ENCODE peak calls at places on chromosomes 16 and 17, in five cellular contexts. D is NCI-H1092, P is lower leg skin, R is HCEC 1CT, I is SK-N-DZ. N is an unnamed sample.

GRCh38 chr17:37089998-37090397 is 141.2 kb downstream of the AATF start:
- DNase-seq in D (no peak), P (no peak), R (no peak), I (no peak), N (no peak)

GRCh38 chr17:49523706-49524472 is 28.8 kb downstream of the NGFR start:
- DNase-seq in D (no peak), P (peak; percentile 89), R (no peak), I (no peak), N (no peak)

GRCh38 chr17:8662973-8663372 is 32.4 kb upstream of the MYH10 start:
- DNase-seq in D (no peak), P (no peak), R (no peak), I (no peak), N (no peak)

GRCh38 chr17:7136266-7136877 is 21.8 kb upstream of the ASGR2 start:
- DNase-seq in D (peak; percentile 25), P (peak; percentile 95), R (peak; percentile 34), I (peak; percentile 61), N (peak; percentile 65)

GRCh38 chr17:17581509-17581908 is 10.0 kb downstream of the PEMT start:
- DNase-seq in D (no peak), P (no peak), R (no peak), I (no peak), N (no peak)

GRCh38 chr17:7022791-7023571 is at the start of gene BCL6B:
- DNase-seq in D (no peak), P (no peak), R (no peak), I (no peak), N (peak; percentile 27)

GRCh38 chr17:50661348-50661747 is 26.7 kb downstream of the ABCC3 start:
- DNase-seq in D (no peak), P (no peak), R (no peak), I (no peak), N (no peak)

GRCh38 chr17:72926171-72926570 is 166.3 kb downstream of the SLC39A11 start:
- DNase-seq in D (no peak), P (no peak), R (no peak), I (no peak), N (no peak)

GRCh38 chr16:10835281-10835931 is 16.8 kb upstream of the TVP23A start:
- DNase-seq in D (no peak), P (no peak), R (no peak), I (no peak), N (no peak)

GRCh38 chr16:85037050-85037410 is 9.4 kb downstream of the KIAA0513 start:
- DNase-seq in D (no peak), P (no peak), R (peak; percentile 69), I (no peak), N (no peak)

N was measured in uterus.